ENCODE peak calls at places on chromosome 16, in nine cellular contexts. F is suprapubic skin; T is CD4-positive, alpha-beta T cell; A is brain microvascular endothelial cell; H is A549; V is transverse colon; K is heart left ventricle; O is astrocyte of the spinal cord; S is HCT116. I is an unnamed sample.

GRCh38 chr16:4293822-4294457 is 21.1 kb upstream of the TFAP4 start:
- DNase-seq in F (no peak), T (no peak), A (peak), H (peak), V (no peak), K (peak), O (peak), S (no peak), I (no peak)

GRCh38 chr16:19116711-19117449 is 3.1 kb downstream of the ITPRIPL2 start:
- DNase-seq in F (no peak), T (no peak), A (no peak), H (no peak), V (no peak), K (no peak), O (no peak), S (no peak), I (no peak)

GRCh38 chr16:57723170-57723569 is 12.4 kb upstream of the KATNB1 start:
- DNase-seq in F (no peak), T (no peak), A (no peak), H (peak), V (no peak), K (no peak), O (no peak), S (no peak), I (no peak)

GRCh38 chr16:64892843-64893242 is 229.0 kb downstream of the CDH11 start:
- DNase-seq in F (no peak), T (no peak), A (peak), H (no peak), V (no peak), K (no peak), O (peak), S (no peak), I (peak)

GRCh38 chr16:50024684-50025543 is at the start of gene CNEP1R1:
- DNase-seq in F (peak), T (peak), A (peak), H (peak), V (peak), K (peak), O (peak), S (peak), I (peak)

GRCh38 chr16:57409870-57410585 is 5.5 kb downstream of the CCL17 start:
- DNase-seq in F (no peak), T (no peak), A (no peak), H (no peak), V (no peak), K (no peak), O (no peak), S (no peak), I (no peak)

GRCh38 chr16:68386628-68387027 is 61.7 kb downstream of the SMPD3 start:
- DNase-seq in F (no peak), T (no peak), A (no peak), H (no peak), V (peak), K (no peak), O (no peak), S (no peak), I (no peak)

GRCh38 chr16:64440421-64440831 is 681.4 kb downstream of the CDH11 start:
- DNase-seq in F (no peak), T (no peak), A (peak), H (peak), V (no peak), K (no peak), O (peak), S (no peak), I (peak)

GRCh38 chr16:54929090-54930033 is 1.3 kb upstream of the IRX5 start:
- DNase-seq in F (peak), T (peak), A (peak), H (peak), V (peak), K (peak), O (peak), S (peak), I (peak)

GRCh38 chr16:57479422-57480126 is 6.7 kb downstream of the DOK4 start:
- DNase-seq in F (no peak), T (no peak), A (peak), H (peak), V (peak), K (peak), O (peak), S (no peak), I (no peak)

GRCh38 chr16:76389126-76389525 is 111.9 kb downstream of the CNTNAP4 start:
- DNase-seq in F (no peak), T (no peak), A (no peak), H (no peak), V (no peak), K (no peak), O (no peak), S (no peak), I (no peak)

GRCh38 chr16:49108611-49109010 is 173.0 kb downstream of the CBLN1 start:
- DNase-seq in F (no peak), T (no peak), A (no peak), H (no peak), V (no peak), K (no peak), O (no peak), S (no peak), I (no peak)

GRCh38 chr16:30934827-30935557 is 11.6 kb downstream of the FBXL19 start:
- DNase-seq in F (no peak), T (no peak), A (peak), H (peak), V (peak), K (no peak), O (peak), S (no peak), I (no peak)

GRCh38 chr16:30977502-30977901 is 7.5 kb upstream of the HSD3B7 start:
- DNase-seq in F (no peak), T (no peak), A (no peak), H (peak), V (no peak), K (no peak), O (no peak), S (no peak), I (no peak)

GRCh38 chr16:3101018-3101840 is 2.1 kb upstream of the ZSCAN10 start:
- DNase-seq in F (no peak), T (peak), A (no peak), H (peak), V (no peak), K (no peak), O (no peak), S (no peak), I (no peak)

GRCh38 chr16:31072540-31073072 is 1.4 kb downstream of the ZNF668 start:
- DNase-seq in F (no peak), T (no peak), A (peak), H (peak), V (peak), K (no peak), O (peak), S (no peak), I (no peak)

GRCh38 chr16:23679986-23680336 is 1.3 kb downstream of the PLK1 start:
- DNase-seq in F (no peak), T (no peak), A (no peak), H (no peak), V (no peak), K (no peak), O (no peak), S (no peak), I (no peak)
- TF ChIP-seq CTCF in F (no peak), T (no peak), A (no peak), H (no peak), V (no peak), K (no peak), O (no peak), S (no peak), I (no peak)

GRCh38 chr16:66548068-66548467 is 1.9 kb downstream of the TK2 start:
- DNase-seq in F (peak), T (no peak), A (no peak), H (no peak), V (no peak), K (no peak), O (no peak), S (no peak), I (no peak)

GRCh38 chr16:66548868-66549267 is 1.1 kb downstream of the TK2 start:
- DNase-seq in F (peak), T (no peak), A (no peak), H (no peak), V (no peak), K (no peak), O (no peak), S (no peak), I (no peak)

GRCh38 chr16:66551362-66551761 is 1.0 kb upstream of the CKLF start:
- DNase-seq in F (no peak), T (peak), A (no peak), H (peak), V (peak), K (no peak), O (no peak), S (peak), I (no peak)

GRCh38 chr16:66547101-66547989 is 2.6 kb downstream of the TK2 start:
- DNase-seq in F (peak), T (no peak), A (no peak), H (no peak), V (no peak), K (no peak), O (no peak), S (no peak), I (no peak)

DNA sequence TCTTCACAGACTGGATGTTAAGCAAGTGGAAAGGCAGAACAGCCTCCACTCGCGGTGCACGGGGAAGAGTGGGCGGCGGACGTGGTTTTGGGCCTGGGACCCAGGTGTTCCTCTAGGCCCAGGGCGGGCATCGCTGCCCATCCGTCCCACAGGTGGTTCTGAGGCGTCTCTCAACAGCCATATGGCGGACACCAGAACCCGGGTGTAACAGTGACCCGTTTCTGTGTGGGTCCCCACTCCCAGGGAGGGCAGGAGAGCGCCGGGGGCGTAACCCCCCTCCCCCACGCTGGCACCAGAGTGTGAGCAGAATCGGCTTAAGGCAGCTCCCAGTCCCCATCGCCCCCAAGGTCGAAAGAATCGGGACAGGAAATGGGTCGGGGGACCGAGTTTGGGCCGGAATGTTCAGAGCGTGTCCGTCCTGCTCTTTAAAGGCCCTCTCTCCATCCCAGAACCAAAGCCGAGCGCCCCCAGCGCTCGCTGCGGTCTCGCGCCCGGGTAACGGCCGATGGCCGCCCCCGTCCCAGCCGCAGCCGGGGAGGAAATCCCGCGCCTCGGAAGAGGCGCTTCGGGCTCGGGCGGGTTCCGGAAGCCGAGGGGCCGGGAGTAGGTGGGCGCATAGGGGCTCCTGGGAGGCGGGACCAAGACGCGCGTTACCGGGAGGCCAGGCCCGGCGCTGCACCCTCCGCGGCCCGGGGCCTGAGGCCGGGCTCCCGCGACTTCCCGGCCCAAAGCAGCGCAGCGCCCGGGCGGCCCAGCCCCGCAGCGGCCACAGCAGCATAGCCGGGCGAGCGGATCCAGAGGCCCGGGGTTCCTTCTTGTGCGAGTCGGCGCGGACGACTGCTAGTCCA is at the start of gene TK2:
- DNase-seq in F (peak), T (peak), A (peak), H (no peak), V (peak), K (peak), O (peak), S (no peak), I (no peak)
- TF ChIP-seq CTCF in F (no peak), T (no peak), A (peak), H (peak), V (peak), K (peak), O (no peak), S (peak), I (no peak)

DNA sequence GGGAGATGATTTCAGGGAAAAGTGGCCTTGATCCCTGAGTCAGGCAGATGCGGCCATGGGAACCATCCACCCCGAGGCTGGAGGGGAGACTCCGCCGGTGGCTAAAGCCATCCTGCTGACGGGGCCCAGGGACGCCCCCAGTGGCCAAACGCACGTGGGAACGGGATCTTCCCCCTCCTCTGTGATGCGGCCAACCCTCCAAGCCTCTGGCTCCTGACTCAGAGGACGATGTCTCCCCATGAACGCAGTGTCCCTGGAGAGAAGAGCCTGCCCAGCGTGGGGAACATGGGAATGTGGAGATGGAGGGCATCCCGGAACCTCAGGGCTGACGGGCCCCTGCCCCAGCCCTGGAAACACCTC is 25.0 kb downstream of the SLC7A5 start:
- DNase-seq in F (no peak), T (no peak), A (peak), H (no peak), V (no peak), K (peak), O (peak), S (no peak), I (no peak)
- TF ChIP-seq CTCF in F (no peak), T (no peak), A (peak), H (peak), V (no peak), K (no peak), O (peak), S (no peak), I (peak)

GRCh38 chr16:21599994-21600773 is 807 bp downstream of the METTL9 start:
- DNase-seq in F (no peak), T (peak), A (no peak), H (peak), V (no peak), K (peak), O (peak), S (no peak), I (no peak)
- TF ChIP-seq CTCF in F (no peak), T (no peak), A (no peak), H (no peak), V (no peak), K (no peak), O (no peak), S (no peak), I (no peak)